ENCODE peak calls at places on chromosome 3, in nine cellular contexts. Y is progenitor cell of endocrine pancreas; Z is AG10803; H is activated CD8-positive, alpha-beta T cell treated with anti-CD3 and anti-CD28 coated beads for 36 hours; D is left ventricle myocardium inferior; F is neural crest cell; W is breast epithelium; U is fibroblast of mammary gland; Q is endothelial cell. N is an unnamed sample.
A peak's percentile ranks its signal among the peaks of the same experiment; 100 is the strongest.

GRCh38 chr3:194265505-194265892 is 85.6 kb downstream of the CPN2 start:
- DNase-seq in Y (no peak), U (peak; percentile 96), F (no peak), Q (no peak), D (peak; percentile 93), Z (peak; percentile 95), H (no peak), W (peak; percentile 74), N (no peak)

GRCh38 chr3:8371085-8371551 is 130.5 kb upstream of the LMCD1 start:
- DNase-seq in U (peak; percentile 87), H (no peak), Q (no peak), D (no peak), W (no peak), F (no peak), Y (no peak), Z (peak; percentile 62), N (no peak)

GRCh38 chr3:33115024-33115768 is 1.4 kb downstream of the CRTAP start:
- DNase-seq in Z (peak; percentile 88), Q (no peak), F (no peak), H (no peak), U (peak; percentile 97), Y (no peak), D (peak; percentile 57), W (peak; percentile 57), N (no peak)

GRCh38 chr3:193029800-193030199 is 112.1 kb upstream of the MB21D2 start:
- DNase-seq in W (no peak), Y (no peak), D (no peak), Z (no peak), Q (no peak), H (no peak), F (no peak), U (no peak), N (no peak)

GRCh38 chr3:110198717-110199587 is 861.6 kb upstream of the DPPA4 start:
- DNase-seq in Y (no peak), Z (no peak), W (no peak), D (no peak), H (no peak), Q (no peak), U (no peak), F (no peak), N (no peak)

GRCh38 chr3:194009892-194010533 is 125.9 kb upstream of the HES1 start:
- DNase-seq in Y (no peak), H (no peak), D (no peak), Q (no peak), F (no peak), W (no peak), U (no peak), Z (no peak), N (no peak)

GRCh38 chr3:117463276-117463675 is 753.7 kb downstream of the TUSC7 start:
- DNase-seq in Y (no peak), Q (no peak), Z (no peak), W (no peak), F (no peak), U (no peak), H (no peak), D (no peak), N (no peak)

GRCh38 chr3:37582117-37582516 is 279.6 kb upstream of the CTDSPL start:
- DNase-seq in Z (no peak), H (no peak), D (no peak), U (no peak), W (no peak), Q (no peak), Y (no peak), F (no peak), N (no peak)

GRCh38 chr3:13508496-13508895 is 28.4 kb downstream of the HDAC11 start:
- DNase-seq in W (no peak), H (no peak), Q (no peak), Z (no peak), U (no peak), Y (no peak), D (peak; percentile 7), F (no peak), N (no peak)

GRCh38 chr3:10263549-10264363 is 15.5 kb downstream of the TATDN2 start:
- DNase-seq in Y (no peak), Q (peak; percentile 59), F (peak; percentile 47), W (no peak), Z (peak; percentile 45), U (peak; percentile 55), H (peak; percentile 90), D (no peak), N (no peak)

GRCh38 chr3:148131990-148132638 is 565.6 kb upstream of the AGTR1 start:
- DNase-seq in Y (no peak), D (no peak), U (peak; percentile 16), H (no peak), F (no peak), Z (no peak), W (no peak), Q (no peak), N (no peak)

GRCh38 chr3:148126962-148127361 is 570.7 kb upstream of the AGTR1 start:
- DNase-seq in F (no peak), W (no peak), Y (no peak), U (no peak), D (no peak), Q (no peak), Z (no peak), H (no peak), N (no peak)

GRCh38 chr3:148128136-148128535 is 569.6 kb upstream of the AGTR1 start:
- DNase-seq in W (no peak), F (no peak), Z (no peak), Y (no peak), U (no peak), H (no peak), D (no peak), Q (no peak), N (no peak)
- TF ChIP-seq CTCF in W (no peak), F (no peak), Z (no peak), Y (no peak), U (no peak), H (no peak), D (no peak), Q (no peak), N (no peak)

GRCh38 chr3:177831361-177831760 is 634.1 kb upstream of the TBL1XR1 start:
- DNase-seq in W (no peak), D (no peak), Q (no peak), H (no peak), Z (no peak), U (no peak), Y (no peak), F (no peak), N (no peak)

GRCh38 chr3:177832862-177833261 is 635.6 kb upstream of the TBL1XR1 start:
- DNase-seq in W (no peak), Q (no peak), H (no peak), U (peak; percentile 56), D (no peak), Y (no peak), F (no peak), Z (peak; percentile 38), N (no peak)

GRCh38 chr3:177835917-177836316 is 638.6 kb upstream of the TBL1XR1 start:
- DNase-seq in W (no peak), H (no peak), D (no peak), F (no peak), Z (peak; percentile 97), Q (no peak), Y (no peak), U (peak; percentile 98), N (no peak)

GRCh38 chr3:177835008-177835407 is 637.7 kb upstream of the TBL1XR1 start:
- DNase-seq in W (no peak), Q (no peak), H (no peak), Y (no peak), Z (peak; percentile 97), F (no peak), U (peak; percentile 99), D (no peak), N (no peak)

DNA sequence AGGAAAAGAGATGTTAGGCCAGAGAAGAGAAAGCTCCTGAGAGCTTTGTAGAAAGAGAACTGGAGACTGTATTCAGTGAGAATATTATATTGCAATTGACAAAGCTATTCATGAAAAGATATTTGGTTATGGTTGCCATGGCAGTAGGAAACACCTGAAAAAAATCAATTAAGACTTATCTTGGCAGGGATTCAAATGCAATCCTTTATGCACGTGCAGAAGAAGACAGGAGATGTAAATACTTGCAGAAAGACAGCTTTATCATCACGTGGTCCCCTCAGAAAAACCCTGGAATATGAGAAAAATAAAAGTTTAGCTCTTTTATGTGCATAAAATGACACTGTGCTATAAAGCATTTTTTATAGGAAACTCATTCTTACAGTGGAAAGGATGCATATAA is 636.1 kb upstream of the TBL1XR1 start:
- DNase-seq in Z (no peak), D (no peak), Y (no peak), H (no peak), F (no peak), U (no peak), W (no peak), Q (no peak), N (no peak)
- TF ChIP-seq CTCF in Z (no peak), D (no peak), Y (no peak), H (no peak), F (no peak), U (no peak), W (no peak), Q (no peak), N (no peak)

GRCh38 chr3:189688296-189688695 is 57.1 kb downstream of the TP63 start:
- DNase-seq in H (no peak), Q (no peak), Z (no peak), D (no peak), Y (no peak), F (no peak), U (no peak), W (no peak), N (no peak)

GRCh38 chr3:189690237-189690636 is 59.0 kb downstream of the TP63 start:
- DNase-seq in F (no peak), U (no peak), W (no peak), D (no peak), Y (no peak), Z (no peak), Q (no peak), H (no peak), N (no peak)

GRCh38 chr3:189685854-189686253 is 54.7 kb downstream of the TP63 start:
- DNase-seq in F (no peak), W (no peak), Z (peak; percentile 72), H (no peak), Y (no peak), D (no peak), Q (no peak), U (peak; percentile 72), N (no peak)

GRCh38 chr3:189689625-189690024 is 58.4 kb downstream of the TP63 start:
- DNase-seq in H (no peak), Y (no peak), D (no peak), U (no peak), F (no peak), Z (no peak), W (no peak), Q (no peak), N (no peak)

GRCh38 chr3:189687475-189687874 is 56.3 kb downstream of the TP63 start:
- DNase-seq in D (no peak), Q (no peak), U (no peak), H (no peak), W (no peak), Z (no peak), F (no peak), Y (no peak), N (no peak)
- TF ChIP-seq CTCF in D (no peak), Q (no peak), U (no peak), H (no peak), W (no peak), Z (no peak), F (no peak), Y (no peak), N (no peak)

DNA sequence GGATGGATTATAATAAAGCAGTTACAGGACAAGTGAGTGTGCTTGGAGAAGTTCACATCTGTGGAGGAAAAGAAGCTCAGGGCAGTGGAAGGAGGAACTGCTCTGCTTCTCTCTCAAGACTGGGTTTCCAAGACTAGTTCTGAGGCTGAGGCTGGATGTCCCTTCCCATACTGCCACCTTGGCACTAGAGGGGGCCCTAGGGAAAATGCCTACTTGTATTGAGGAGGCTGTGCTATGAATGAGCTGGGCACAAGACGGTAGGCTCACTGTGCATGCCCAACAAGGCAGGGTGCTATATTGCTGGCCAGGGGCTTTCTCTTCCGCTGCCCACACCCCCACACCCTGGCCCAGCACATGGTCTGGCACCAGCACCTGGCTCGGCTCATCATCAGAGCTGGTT is 65.2 kb downstream of the SLCO2A1 start:
- DNase-seq in H (no peak), D (no peak), Z (no peak), Y (no peak), U (no peak), Q (no peak), W (no peak), F (no peak), N (no peak)
- TF ChIP-seq CTCF in H (no peak), D (no peak), Z (peak; percentile 23), Y (no peak), U (peak; percentile 11), Q (no peak), W (no peak), F (no peak), N (no peak)